ENCODE peak calls at places on chromosomes 7 and 10, in nine cellular contexts. One of them, this sample, is unnamed.

GRCh38 chr7:72345208-72345727 is 66.9 kb downstream of the CALN1 start:
- DNase-seq in dorsolateral prefrontal cortex: no peak
- DNase-seq in ovary: no peak
- DNase-seq in RWPE1: no peak
- DNase-seq in HCT116: no peak
- DNase-seq in psoas muscle: no peak
- DNase-seq in A549: no peak
- DNase-seq in CD8-positive, alpha-beta T cell: no peak
- DNase-seq in AG04450: no peak
- DNase-seq in this sample: no peak

GRCh38 chr10:103123282-103124033 is 69.6 kb downstream of the NT5C2 start:
- DNase-seq in HCT116: no peak
- DNase-seq in ovary: no peak
- DNase-seq in CD8-positive, alpha-beta T cell: no peak
- DNase-seq in AG04450: no peak
- DNase-seq in psoas muscle: no peak
- DNase-seq in A549: no peak
- DNase-seq in RWPE1: no peak
- DNase-seq in dorsolateral prefrontal cortex: no peak
- DNase-seq in this sample: no peak

GRCh38 chr10:53700227-53700626 is 927.6 kb upstream of the MBL2 start:
- DNase-seq in AG04450: no peak
- DNase-seq in psoas muscle: no peak
- DNase-seq in A549: no peak
- DNase-seq in RWPE1: no peak
- DNase-seq in CD8-positive, alpha-beta T cell: no peak
- DNase-seq in HCT116: no peak
- DNase-seq in dorsolateral prefrontal cortex: no peak
- DNase-seq in ovary: no peak
- DNase-seq in this sample: no peak

GRCh38 chr7:40394382-40394781 is 259.6 kb downstream of the SUGCT start:
- DNase-seq in CD8-positive, alpha-beta T cell: no peak
- DNase-seq in dorsolateral prefrontal cortex: no peak
- DNase-seq in AG04450: no peak
- DNase-seq in psoas muscle: no peak
- DNase-seq in A549: no peak
- DNase-seq in ovary: no peak
- DNase-seq in HCT116: no peak
- DNase-seq in RWPE1: no peak
- DNase-seq in this sample: no peak

GRCh38 chr7:27143022-27143949 is at the start of gene HOXA5:
- DNase-seq in psoas muscle: peak; percentile 84
- DNase-seq in dorsolateral prefrontal cortex: no peak
- DNase-seq in CD8-positive, alpha-beta T cell: no peak
- DNase-seq in HCT116: no peak
- DNase-seq in AG04450: peak; percentile 100
- DNase-seq in ovary: peak; percentile 67
- DNase-seq in RWPE1: peak; percentile 98
- DNase-seq in A549: peak; percentile 96
- DNase-seq in this sample: peak; percentile 99

GRCh38 chr10:112231602-112232001 is 48.0 kb upstream of the GPAM start:
- DNase-seq in A549: no peak
- DNase-seq in AG04450: no peak
- DNase-seq in ovary: no peak
- DNase-seq in dorsolateral prefrontal cortex: no peak
- DNase-seq in HCT116: no peak
- DNase-seq in CD8-positive, alpha-beta T cell: no peak
- DNase-seq in RWPE1: no peak
- DNase-seq in psoas muscle: no peak
- DNase-seq in this sample: no peak

GRCh38 chr7:123492485-123492884 is 41.9 kb downstream of the IQUB start:
- DNase-seq in CD8-positive, alpha-beta T cell: no peak
- DNase-seq in AG04450: no peak
- DNase-seq in psoas muscle: no peak
- DNase-seq in RWPE1: no peak
- DNase-seq in ovary: no peak
- DNase-seq in HCT116: no peak
- DNase-seq in dorsolateral prefrontal cortex: no peak
- DNase-seq in A549: peak; percentile 7
- DNase-seq in this sample: no peak

GRCh38 chr7:139682136-139683013 is 95.4 kb downstream of the HIPK2 start:
- DNase-seq in RWPE1: no peak
- DNase-seq in ovary: no peak
- DNase-seq in HCT116: peak; percentile 61
- DNase-seq in psoas muscle: no peak
- DNase-seq in AG04450: no peak
- DNase-seq in A549: peak; percentile 36
- DNase-seq in CD8-positive, alpha-beta T cell: no peak
- DNase-seq in dorsolateral prefrontal cortex: no peak
- DNase-seq in this sample: peak; percentile 90

GRCh38 chr10:26022831-26023230 is 88.8 kb downstream of the MYO3A start:
- DNase-seq in RWPE1: no peak
- DNase-seq in ovary: no peak
- DNase-seq in CD8-positive, alpha-beta T cell: no peak
- DNase-seq in HCT116: no peak
- DNase-seq in A549: no peak
- DNase-seq in dorsolateral prefrontal cortex: no peak
- DNase-seq in AG04450: no peak
- DNase-seq in psoas muscle: no peak
- DNase-seq in this sample: no peak

GRCh38 chr7:140062118-140062527 is 628 bp downstream of the PARP12 start:
- DNase-seq in HCT116: no peak
- DNase-seq in RWPE1: no peak
- DNase-seq in dorsolateral prefrontal cortex: no peak
- DNase-seq in ovary: peak; percentile 37
- DNase-seq in psoas muscle: peak; percentile 39
- DNase-seq in A549: peak; percentile 13
- DNase-seq in AG04450: no peak
- DNase-seq in CD8-positive, alpha-beta T cell: peak; percentile 25
- DNase-seq in this sample: peak; percentile 32

GRCh38 chr7:23184709-23185354 is 3.0 kb downstream of the NUP42 start:
- DNase-seq in psoas muscle: no peak
- DNase-seq in HCT116: peak; percentile 34
- DNase-seq in RWPE1: peak; percentile 39
- DNase-seq in CD8-positive, alpha-beta T cell: no peak
- DNase-seq in A549: peak; percentile 61
- DNase-seq in ovary: peak; percentile 28
- DNase-seq in dorsolateral prefrontal cortex: peak; percentile 22
- DNase-seq in AG04450: no peak
- DNase-seq in this sample: peak; percentile 52

GRCh38 chr7:47809387-47809786 is 138.9 kb downstream of the PKD1L1 start:
- DNase-seq in RWPE1: no peak
- DNase-seq in A549: no peak
- DNase-seq in AG04450: no peak
- DNase-seq in ovary: no peak
- DNase-seq in CD8-positive, alpha-beta T cell: no peak
- DNase-seq in HCT116: no peak
- DNase-seq in dorsolateral prefrontal cortex: no peak
- DNase-seq in psoas muscle: no peak
- DNase-seq in this sample: no peak

GRCh38 chr7:101635484-101635883 is 6.4 kb upstream of the MYL10 start:
- DNase-seq in A549: no peak
- DNase-seq in ovary: no peak
- DNase-seq in RWPE1: no peak
- DNase-seq in dorsolateral prefrontal cortex: no peak
- DNase-seq in CD8-positive, alpha-beta T cell: no peak
- DNase-seq in AG04450: no peak
- DNase-seq in HCT116: no peak
- DNase-seq in psoas muscle: no peak
- DNase-seq in this sample: no peak

GRCh38 chr10:75226055-75226454 is 9.7 kb downstream of the COMTD1 start:
- DNase-seq in A549: no peak
- DNase-seq in AG04450: no peak
- DNase-seq in RWPE1: no peak
- DNase-seq in ovary: no peak
- DNase-seq in CD8-positive, alpha-beta T cell: no peak
- DNase-seq in HCT116: no peak
- DNase-seq in psoas muscle: no peak
- DNase-seq in dorsolateral prefrontal cortex: no peak
- DNase-seq in this sample: no peak

GRCh38 chr7:155764432-155764798 is 47.8 kb downstream of the SHH start:
- DNase-seq in psoas muscle: no peak
- DNase-seq in HCT116: no peak
- DNase-seq in ovary: no peak
- DNase-seq in A549: no peak
- DNase-seq in AG04450: no peak
- DNase-seq in CD8-positive, alpha-beta T cell: peak; percentile 4
- DNase-seq in dorsolateral prefrontal cortex: no peak
- DNase-seq in RWPE1: no peak
- DNase-seq in this sample: no peak

DNA sequence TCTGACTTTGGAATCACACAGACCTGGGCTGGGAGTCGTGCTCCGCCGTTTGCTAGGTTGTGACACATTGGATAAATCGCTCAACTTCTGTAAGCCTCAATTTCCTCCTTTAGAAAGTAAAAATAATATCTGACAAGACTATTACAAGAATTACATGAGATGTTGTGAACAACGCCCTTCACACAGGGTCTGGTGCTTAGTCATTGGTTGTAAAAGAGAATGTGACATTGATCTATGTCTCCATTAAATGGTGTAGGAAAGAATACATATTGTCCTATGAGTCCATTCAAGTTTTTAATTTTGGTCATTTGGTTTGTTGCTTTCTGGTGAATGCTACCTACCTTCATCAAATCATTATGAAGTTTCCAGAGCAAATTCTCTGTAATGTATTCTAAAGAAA is 12.6 kb upstream of the ADRB1 start:
- DNase-seq in ovary: no peak
- DNase-seq in psoas muscle: no peak
- DNase-seq in RWPE1: no peak
- DNase-seq in dorsolateral prefrontal cortex: no peak
- DNase-seq in HCT116: no peak
- DNase-seq in A549: no peak
- DNase-seq in CD8-positive, alpha-beta T cell: no peak
- DNase-seq in AG04450: no peak
- DNase-seq in this sample: no peak
- H3K27ac ChIP-seq in ovary: no peak overlapping the region
- H3K27ac ChIP-seq in psoas muscle: no peak overlapping the region
- H3K27ac ChIP-seq in RWPE1: no peak overlapping the region
- H3K27ac ChIP-seq in dorsolateral prefrontal cortex: no peak overlapping the region
- H3K27ac ChIP-seq in HCT116: no peak overlapping the region
- H3K27ac ChIP-seq in A549: no peak overlapping the region
- H3K27ac ChIP-seq in CD8-positive, alpha-beta T cell: no peak overlapping the region
- H3K27ac ChIP-seq in AG04450: no peak overlapping the region
- H3K27ac ChIP-seq in this sample: no peak overlapping the region

GRCh38 chr7:44057849-44058758 is 7.3 kb downstream of the PGAM2 start:
- DNase-seq in CD8-positive, alpha-beta T cell: no peak
- DNase-seq in A549: no peak
- DNase-seq in HCT116: no peak
- DNase-seq in ovary: no peak
- DNase-seq in RWPE1: peak; percentile 49
- DNase-seq in AG04450: no peak
- DNase-seq in dorsolateral prefrontal cortex: no peak
- DNase-seq in psoas muscle: no peak
- DNase-seq in this sample: peak; percentile 75
- H3K27ac ChIP-seq in CD8-positive, alpha-beta T cell: no peak overlapping the region
- H3K27ac ChIP-seq in A549: no peak overlapping the region
- H3K27ac ChIP-seq in HCT116: no peak overlapping the region
- H3K27ac ChIP-seq in ovary: no peak overlapping the region
- H3K27ac ChIP-seq in RWPE1: peak overlapping the region; percentile 49
- H3K27ac ChIP-seq in AG04450: no peak overlapping the region
- H3K27ac ChIP-seq in dorsolateral prefrontal cortex: no peak overlapping the region
- H3K27ac ChIP-seq in psoas muscle: no peak overlapping the region
- H3K27ac ChIP-seq in this sample: no peak overlapping the region

GRCh38 chr10:126421745-126422144 is 33.5 kb upstream of the ADAM12 start:
- DNase-seq in HCT116: no peak
- DNase-seq in AG04450: peak; percentile 72
- DNase-seq in CD8-positive, alpha-beta T cell: no peak
- DNase-seq in ovary: no peak
- DNase-seq in psoas muscle: peak; percentile 13
- DNase-seq in dorsolateral prefrontal cortex: no peak
- DNase-seq in A549: peak; percentile 61
- DNase-seq in RWPE1: no peak
- DNase-seq in this sample: peak; percentile 39
- H3K27ac ChIP-seq in HCT116: no peak overlapping the region
- H3K27ac ChIP-seq in AG04450: peak overlapping the region; percentile 74
- H3K27ac ChIP-seq in CD8-positive, alpha-beta T cell: no peak overlapping the region
- H3K27ac ChIP-seq in ovary: no peak overlapping the region
- H3K27ac ChIP-seq in psoas muscle: peak overlapping the region; percentile 30
- H3K27ac ChIP-seq in dorsolateral prefrontal cortex: no peak overlapping the region
- H3K27ac ChIP-seq in A549: peak overlapping the region; percentile 54
- H3K27ac ChIP-seq in RWPE1: no peak overlapping the region
- H3K27ac ChIP-seq in this sample: peak overlapping the region; percentile 43

GRCh38 chr7:100374601-100375000 is 1.3 kb downstream of the PILRA start:
- DNase-seq in A549: no peak
- DNase-seq in ovary: no peak
- DNase-seq in AG04450: no peak
- DNase-seq in HCT116: no peak
- DNase-seq in CD8-positive, alpha-beta T cell: no peak
- DNase-seq in dorsolateral prefrontal cortex: no peak
- DNase-seq in psoas muscle: no peak
- DNase-seq in RWPE1: no peak
- DNase-seq in this sample: no peak

GRCh38 chr7:100372256-100372655 is 1.0 kb upstream of the PILRA start:
- DNase-seq in A549: no peak
- DNase-seq in psoas muscle: no peak
- DNase-seq in CD8-positive, alpha-beta T cell: no peak
- DNase-seq in dorsolateral prefrontal cortex: no peak
- DNase-seq in AG04450: peak; percentile 15
- DNase-seq in HCT116: no peak
- DNase-seq in RWPE1: no peak
- DNase-seq in ovary: no peak
- DNase-seq in this sample: peak; percentile 39

GRCh38 chr7:100372694-100373093 is 593 bp upstream of the PILRA start:
- DNase-seq in ovary: no peak
- DNase-seq in RWPE1: no peak
- DNase-seq in A549: no peak
- DNase-seq in HCT116: no peak
- DNase-seq in psoas muscle: no peak
- DNase-seq in AG04450: no peak
- DNase-seq in CD8-positive, alpha-beta T cell: no peak
- DNase-seq in dorsolateral prefrontal cortex: no peak
- DNase-seq in this sample: no peak

GRCh38 chr7:100371561-100372171 is 1.6 kb upstream of the PILRA start:
- DNase-seq in psoas muscle: no peak
- DNase-seq in A549: no peak
- DNase-seq in dorsolateral prefrontal cortex: no peak
- DNase-seq in CD8-positive, alpha-beta T cell: no peak
- DNase-seq in ovary: no peak
- DNase-seq in AG04450: no peak
- DNase-seq in RWPE1: no peak
- DNase-seq in HCT116: no peak
- DNase-seq in this sample: no peak

DNA sequence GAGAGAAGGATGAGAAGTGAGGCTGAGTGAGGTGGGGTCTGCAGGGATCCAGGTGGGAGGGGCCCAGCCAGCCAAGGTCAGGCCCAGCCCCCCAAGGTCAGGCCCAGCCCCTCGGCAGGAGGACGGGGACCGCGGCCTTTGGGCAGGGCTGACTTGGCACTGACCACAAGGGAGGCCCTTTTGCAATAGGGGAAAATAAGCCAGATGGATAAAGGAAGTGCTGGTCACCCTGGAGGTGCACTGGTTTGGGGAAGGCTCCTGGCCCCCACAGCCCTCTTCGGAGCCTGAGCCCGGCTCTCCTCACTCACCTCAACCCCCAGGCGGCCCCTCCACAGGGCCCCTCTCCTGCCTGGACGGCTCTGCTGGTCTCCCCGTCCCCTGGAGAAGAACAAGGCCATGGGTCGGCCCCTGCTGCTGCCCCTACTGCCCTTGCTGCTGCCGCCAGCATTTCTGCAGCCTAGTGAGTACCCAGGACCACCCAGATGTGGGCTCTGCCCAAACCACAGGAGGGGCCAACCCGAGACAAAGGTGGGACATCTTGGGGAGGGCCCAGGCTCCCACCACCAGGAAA is at the start of gene PILRA:
- DNase-seq in ovary: no peak
- DNase-seq in psoas muscle: no peak
- DNase-seq in CD8-positive, alpha-beta T cell: no peak
- DNase-seq in dorsolateral prefrontal cortex: no peak
- DNase-seq in AG04450: no peak
- DNase-seq in RWPE1: no peak
- DNase-seq in A549: no peak
- DNase-seq in HCT116: no peak
- DNase-seq in this sample: no peak
- H3K27ac ChIP-seq in ovary: no peak within 1 kb of the TSS
- H3K27ac ChIP-seq in psoas muscle: peak within 1 kb of the TSS; percentile 9
- H3K27ac ChIP-seq in CD8-positive, alpha-beta T cell: peak within 1 kb of the TSS; percentile 17
- H3K27ac ChIP-seq in dorsolateral prefrontal cortex: peak within 1 kb of the TSS; percentile 80
- H3K27ac ChIP-seq in AG04450: no peak within 1 kb of the TSS
- H3K27ac ChIP-seq in RWPE1: peak within 1 kb of the TSS; percentile 33
- H3K27ac ChIP-seq in A549: peak within 1 kb of the TSS; percentile 70
- H3K27ac ChIP-seq in HCT116: no peak within 1 kb of the TSS
- H3K27ac ChIP-seq in this sample: no peak within 1 kb of the TSS

This sample was measured in mammary epithelial cell.